ENCODE peak calls at places on chromosomes 1 and 21, in five cellular contexts. G is GM23248, X is OCI-LY7, D is GM23338, I is neural progenitor cell. R is an unnamed sample.

GRCh38 chr1:233584376-233584775 is 29.5 kb upstream of the KCNK1 start:
- DNase-seq in I (no peak), D (no peak), G (no peak), X (no peak), R (no peak)

GRCh38 chr1:221394011-221394544 is 347.8 kb downstream of the DUSP10 start:
- DNase-seq in X (no peak), D (no peak), I (no peak), G (peak; percentile 81), R (peak; percentile 86)

GRCh38 chr1:62386351-62387121 is 50.3 kb upstream of the USP1 start:
- DNase-seq in I (no peak), D (no peak), X (no peak), G (no peak), R (no peak)

GRCh38 chr1:2934173-2934540 is 87.1 kb upstream of the ACTRT2 start:
- DNase-seq in I (no peak), X (no peak), G (no peak), D (no peak), R (no peak)

GRCh38 chr1:204846546-204846945 is 24.1 kb upstream of the NFASC start:
- DNase-seq in G (no peak), D (no peak), X (no peak), I (no peak), R (no peak)

GRCh38 chr21:43203523-43204080 is 34.8 kb downstream of the CRYAA start:
- DNase-seq in X (no peak), D (no peak), G (no peak), I (no peak), R (no peak)

GRCh38 chr1:241635556-241636179 is 4.5 kb downstream of the CHML start:
- DNase-seq in D (no peak), G (no peak), X (peak; percentile 31), I (no peak), R (no peak)

GRCh38 chr1:219298581-219299148 is 125.0 kb downstream of the LYPLAL1 start:
- DNase-seq in D (no peak), G (peak; percentile 45), I (no peak), X (no peak), R (no peak)

GRCh38 chr21:42360317-42360716 is 6.0 kb downstream of the TFF1 start:
- DNase-seq in G (no peak), X (peak; percentile 26), D (peak; percentile 45), I (no peak), R (peak; percentile 25)

GRCh38 chr1:22043175-22043769 is 9.2 kb upstream of the CDC42 start:
- DNase-seq in I (no peak), D (no peak), X (no peak), G (no peak), R (peak; percentile 60)

GRCh38 chr1:153842006-153842471 is 66.8 kb downstream of the SLC27A3 start:
- DNase-seq in G (peak; percentile 6), X (peak; percentile 52), I (no peak), D (no peak), R (no peak)

GRCh38 chr1:163202833-163203451 is at the start of gene RGS5:
- DNase-seq in G (peak; percentile 22), X (no peak), I (peak; percentile 77), D (peak; percentile 93), R (no peak)

GRCh38 chr1:93450331-93450730 is 2.4 kb downstream of the FNBP1L start:
- DNase-seq in X (no peak), I (no peak), D (no peak), G (no peak), R (no peak)

GRCh38 chr1:248823517-248824001 is 2.2 kb downstream of the SH3BP5L start:
- DNase-seq in G (peak; percentile 92), X (no peak), D (no peak), I (no peak), R (peak; percentile 98)

GRCh38 chr1:82492168-82492567 is 691.4 kb downstream of the ADGRL2 start:
- DNase-seq in I (no peak), G (no peak), X (no peak), D (no peak), R (no peak)

GRCh38 chr1:35564037-35564883 is 6.7 kb downstream of the NCDN start:
- DNase-seq in D (peak; percentile 92), G (peak; percentile 81), X (peak; percentile 85), I (peak; percentile 88), R (peak; percentile 81)

GRCh38 chr1:223748773-223749733 is 36.7 kb downstream of the CAPN2 start:
- DNase-seq in X (peak; percentile 20), I (peak; percentile 81), G (peak; percentile 78), D (peak; percentile 66), R (peak; percentile 56)

GRCh38 chr1:2789986-2790581 is 11.4 kb downstream of the TTC34 start:
- DNase-seq in I (no peak), G (no peak), D (peak; percentile 54), X (no peak), R (no peak)

GRCh38 chr1:202852163-202852904 is 36.6 kb downstream of the RABIF start:
- DNase-seq in X (peak; percentile 47), I (peak; percentile 82), G (peak; percentile 48), D (peak; percentile 90), R (peak; percentile 70)

GRCh38 chr1:183871142-183871541 is 66.2 kb downstream of the RGL1 start:
- DNase-seq in I (peak; percentile 20), X (no peak), G (peak; percentile 81), D (no peak), R (peak; percentile 83)

GRCh38 chr1:166272155-166272554 is 105.4 kb upstream of the FAM78B start:
- DNase-seq in D (no peak), I (no peak), X (no peak), G (no peak), R (no peak)

GRCh38 chr1:160811147-160811546 is 15.2 kb downstream of the LY9 start:
- DNase-seq in D (no peak), X (no peak), I (no peak), G (no peak), R (no peak)

GRCh38 chr1:185601189-185601588 is 133.0 kb upstream of the HMCN1 start:
- DNase-seq in I (no peak), D (no peak), G (no peak), X (no peak), R (no peak)

GRCh38 chr1:185594786-185595410 is 139.3 kb upstream of the HMCN1 start:
- DNase-seq in G (no peak), D (no peak), X (no peak), I (no peak), R (no peak)

GRCh38 chr1:185593271-185593670 is 140.9 kb upstream of the HMCN1 start:
- DNase-seq in D (no peak), X (no peak), I (no peak), G (peak; percentile 37), R (no peak)

GRCh38 chr1:185598326-185598725 is 135.9 kb upstream of the HMCN1 start:
- DNase-seq in X (no peak), I (no peak), G (no peak), D (no peak), R (no peak)

GRCh38 chr1:185595835-185596667 is 138.1 kb upstream of the HMCN1 start:
- DNase-seq in G (peak; percentile 52), X (peak; percentile 44), D (peak; percentile 81), I (peak; percentile 69), R (peak; percentile 64)
- TF ChIP-seq EZH2phosphoT487 in G (no peak), X (no peak), D (no peak), I (no peak), R (no peak)

DNA sequence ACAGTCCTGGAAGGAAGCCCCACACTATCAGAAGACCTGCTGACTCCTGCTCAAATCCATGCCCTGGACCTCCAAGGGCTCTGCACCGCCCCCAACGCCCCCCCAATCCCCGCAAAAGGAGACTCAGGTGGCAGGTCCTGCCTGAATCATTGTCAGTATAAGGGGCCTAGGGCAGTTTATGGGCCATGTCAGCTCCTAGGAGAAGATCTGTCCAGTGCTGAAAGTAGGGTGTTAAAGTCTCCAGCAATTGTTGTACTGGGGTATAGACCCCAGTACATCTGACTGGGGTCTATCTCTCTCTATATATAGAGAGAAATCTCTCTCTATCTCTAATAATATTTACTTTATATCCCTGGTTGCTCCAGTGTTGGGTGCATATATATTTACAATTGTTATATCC is 12.1 kb upstream of the OLIG2 start:
- DNase-seq in X (no peak), D (no peak), G (no peak), I (peak; percentile 29), R (no peak)
- TF ChIP-seq EZH2phosphoT487 in X (no peak), D (no peak), G (no peak), I (no peak), R (no peak)

GRCh38 chr1:54332781-54333585 is 73.2 kb downstream of the SSBP3 start:
- DNase-seq in D (no peak), G (no peak), X (no peak), I (no peak), R (no peak)

GRCh38 chr1:54331843-54332688 is 74.1 kb downstream of the SSBP3 start:
- DNase-seq in G (no peak), D (no peak), I (no peak), X (no peak), R (no peak)

GRCh38 chr1:54328117-54328636 is 78.0 kb downstream of the SSBP3 start:
- DNase-seq in D (no peak), I (no peak), G (no peak), X (no peak), R (no peak)

GRCh38 chr1:54329337-54329954 is 76.7 kb downstream of the SSBP3 start:
- DNase-seq in D (no peak), X (no peak), I (peak; percentile 74), G (no peak), R (no peak)

DNA sequence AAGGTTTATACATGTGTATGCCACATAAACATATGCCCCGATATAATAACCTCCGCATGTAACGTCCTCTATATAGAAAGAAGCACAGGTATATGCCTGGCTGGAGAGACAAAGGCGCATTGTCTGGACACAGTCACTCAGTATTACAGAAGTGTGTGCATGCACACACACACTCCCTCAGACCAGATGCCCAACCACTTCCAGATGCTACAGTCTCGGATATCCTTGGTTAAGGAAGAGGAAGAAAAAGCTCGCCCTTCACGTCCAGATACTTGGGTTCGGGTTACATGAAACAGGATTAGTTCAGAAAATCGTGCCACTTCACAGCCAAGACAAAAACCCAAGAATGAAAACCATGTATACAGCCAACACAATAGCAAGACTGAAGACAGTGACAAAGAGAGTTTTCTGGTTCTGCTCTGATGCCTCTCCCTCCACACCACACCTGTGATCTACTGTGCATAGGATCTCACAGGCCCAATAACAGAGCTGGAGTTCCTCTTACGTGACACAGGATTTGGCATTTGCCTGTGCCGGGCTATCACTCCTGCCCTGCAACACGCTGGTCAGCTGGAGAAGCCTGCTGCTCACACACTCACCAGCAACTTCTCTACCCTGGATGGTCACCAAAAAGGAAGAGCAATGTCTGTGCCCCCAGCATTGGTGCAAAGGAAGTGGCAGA is 75.0 kb downstream of the SSBP3 start:
- DNase-seq in I (peak; percentile 41), X (peak; percentile 73), D (no peak), G (peak; percentile 46), R (no peak)
- TF ChIP-seq EZH2phosphoT487 in I (no peak), X (no peak), D (no peak), G (no peak), R (no peak)

DNA sequence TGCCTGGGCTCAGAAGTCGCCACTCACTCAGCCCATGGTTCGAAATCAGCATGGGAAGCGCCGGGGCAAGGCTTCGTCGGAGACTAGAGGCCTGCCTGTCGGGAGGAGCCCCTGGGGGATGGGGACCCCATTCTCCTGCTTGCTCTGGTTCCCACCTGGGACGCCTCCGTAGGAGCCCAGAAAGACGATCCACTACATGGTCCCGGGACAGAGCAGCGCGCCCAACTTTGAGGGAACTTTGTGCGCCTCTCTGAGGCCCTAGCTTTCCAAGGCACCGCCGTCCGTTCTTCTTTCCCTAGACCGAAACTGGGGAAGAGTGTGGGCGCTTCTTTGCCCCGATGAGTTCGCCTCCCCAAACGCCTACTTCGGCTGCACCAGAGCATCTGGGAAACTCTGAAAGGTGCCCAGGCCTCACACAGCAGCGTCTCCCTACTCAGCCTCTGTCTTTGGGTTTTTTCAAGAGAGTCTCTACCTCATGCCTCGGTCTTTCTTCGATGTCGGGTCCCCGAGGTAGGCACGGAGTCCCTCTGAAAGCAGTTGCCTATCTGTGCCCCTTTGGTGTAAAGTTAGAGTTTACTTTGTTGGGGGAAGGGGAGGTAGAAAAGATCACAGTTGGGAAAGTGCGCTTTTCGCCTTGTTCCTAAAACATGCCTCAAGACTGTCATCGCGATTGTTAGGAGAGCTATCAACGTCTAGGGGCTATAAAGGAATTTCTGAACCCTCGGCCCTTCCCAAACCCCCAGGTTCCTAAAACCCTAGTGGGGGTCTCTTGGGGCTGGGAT is 14.0 kb downstream of the NR5A2 start:
- DNase-seq in X (no peak), D (peak; percentile 74), I (peak; percentile 45), G (no peak), R (no peak)
- TF ChIP-seq EZH2phosphoT487 in X (no peak), D (peak; percentile 20), I (peak; percentile 95), G (no peak), R (no peak)

R was measured in PC-3.